ENCODE peak calls at places on chromosomes 12 and 14, in seven cellular contexts. I, J, G, C, F, R and P are unnamed samples.

GRCh38 chr12:46406352-46407027 is 33.9 kb upstream of the SLC38A2 start:
- DNase-seq in I (no peak), J (no peak), G (no peak), C (no peak), F (no peak), R (no peak), P (no peak)

GRCh38 chr12:54411398-54412241 is 7.4 kb downstream of the ITGA5 start:
- DNase-seq in I (no peak), J (no peak), G (peak; percentile 99), C (peak; percentile 99), F (no peak), R (no peak), P (peak; percentile 68)

GRCh38 chr12:269216-269615 is 6.6 kb upstream of the SLC6A13 start:
- DNase-seq in I (no peak), J (no peak), G (peak; percentile 27), C (no peak), F (no peak), R (no peak), P (no peak)

GRCh38 chr12:118981285-118982201 is at the start of gene SRRM4:
- DNase-seq in I (no peak), J (peak; percentile 92), G (no peak), C (no peak), F (no peak), R (no peak), P (no peak)

GRCh38 chr14:75439989-75440388 is 12.2 kb downstream of the JDP2 start:
- DNase-seq in I (no peak), J (no peak), G (no peak), C (no peak), F (no peak), R (no peak), P (no peak)

GRCh38 chr14:38404100-38404541 is 148.2 kb upstream of the CLEC14A start:
- DNase-seq in I (no peak), J (no peak), G (peak; percentile 96), C (no peak), F (no peak), R (no peak), P (no peak)

GRCh38 chr12:92538970-92539749 is 163.6 kb upstream of the PLEKHG7 start:
- DNase-seq in I (peak; percentile 61), J (no peak), G (peak; percentile 51), C (peak; percentile 83), F (no peak), R (no peak), P (no peak)

GRCh38 chr14:40599726-40600125 is 1007.0 kb upstream of the LRFN5 start:
- DNase-seq in I (no peak), J (no peak), G (no peak), C (no peak), F (no peak), R (no peak), P (no peak)

GRCh38 chr12:46160081-46160980 is 108.5 kb downstream of the SLC38A1 start:
- DNase-seq in I (no peak), J (peak; percentile 62), G (peak; percentile 82), C (no peak), F (no peak), R (no peak), P (no peak)

GRCh38 chr12:109535863-109536250 is 37.4 kb downstream of the MMAB start:
- DNase-seq in I (no peak), J (no peak), G (no peak), C (peak; percentile 45), F (no peak), R (no peak), P (no peak)

GRCh38 chr14:67618617-67619063 is 1.1 kb upstream of the ARG2 start:
- DNase-seq in I (no peak), J (peak; percentile 64), G (peak; percentile 82), C (peak; percentile 89), F (no peak), R (no peak), P (peak; percentile 16)

GRCh38 chr12:50398931-50399330 is 1.8 kb upstream of the LARP4 start:
- DNase-seq in I (no peak), J (no peak), G (no peak), C (no peak), F (no peak), R (no peak), P (no peak)

GRCh38 chr12:85829391-85829790 is 6.8 kb downstream of the RASSF9 start:
- DNase-seq in I (no peak), J (no peak), G (no peak), C (no peak), F (no peak), R (no peak), P (no peak)

GRCh38 chr14:68563256-68564131 is 229.4 kb downstream of the ZFP36L1 start:
- DNase-seq in I (peak; percentile 65), J (no peak), G (peak; percentile 78), C (no peak), F (no peak), R (no peak), P (no peak)

GRCh38 chr12:90275088-90275487 is 566.5 kb upstream of the ATP2B1 start:
- DNase-seq in I (no peak), J (no peak), G (no peak), C (no peak), F (no peak), R (no peak), P (no peak)

GRCh38 chr12:25364529-25365339 is 114.0 kb upstream of the KRAS start:
- DNase-seq in I (no peak), J (no peak), G (no peak), C (no peak), F (no peak), R (no peak), P (no peak)

GRCh38 chr14:51963164-51963733 is 26.1 kb upstream of the RTRAF start:
- DNase-seq in I (no peak), J (no peak), G (no peak), C (no peak), F (no peak), R (no peak), P (no peak)

GRCh38 chr14:33951183-33951840 is 438 bp upstream of the EGLN3 start:
- DNase-seq in I (no peak), J (peak; percentile 90), G (no peak), C (no peak), F (no peak), R (no peak), P (no peak)

GRCh38 chr14:63544641-63545234 is 1.6 kb upstream of the PPP2R5E start:
- DNase-seq in I (no peak), J (peak; percentile 26), G (peak; percentile 46), C (peak; percentile 59), F (no peak), R (no peak), P (no peak)

GRCh38 chr14:69291891-69292586 is 32.1 kb downstream of the GALNT16 start:
- DNase-seq in I (no peak), J (no peak), G (peak; percentile 46), C (no peak), F (no peak), R (no peak), P (no peak)

GRCh38 chr14:102590667-102591099 is 1.8 kb upstream of the RCOR1 start:
- DNase-seq in I (peak; percentile 52), J (no peak), G (peak; percentile 39), C (peak; percentile 86), F (no peak), R (no peak), P (no peak)

GRCh38 chr12:5870183-5870582 is 74.9 kb downstream of the ANO2 start:
- DNase-seq in I (no peak), J (no peak), G (no peak), C (no peak), F (no peak), R (no peak), P (no peak)

GRCh38 chr12:106107566-106107965 is 31.2 kb downstream of the NUAK1 start:
- DNase-seq in I (no peak), J (no peak), G (peak; percentile 70), C (peak; percentile 73), F (no peak), R (no peak), P (no peak)

GRCh38 chr14:76687611-76688372 is 73.5 kb upstream of the VASH1 start:
- DNase-seq in I (peak; percentile 70), J (peak; percentile 32), G (peak; percentile 18), C (no peak), F (no peak), R (no peak), P (no peak)

GRCh38 chr12:98741229-98741614 is 96.1 kb downstream of the APAF1 start:
- DNase-seq in I (no peak), J (no peak), G (no peak), C (peak; percentile 88), F (no peak), R (no peak), P (no peak)

GRCh38 chr14:59583755-59584154 is 7.1 kb upstream of the CCDC175 start:
- DNase-seq in I (no peak), J (no peak), G (peak; percentile 18), C (peak; percentile 56), F (no peak), R (no peak), P (no peak)

GRCh38 chr14:104718147-104718546 is 5.9 kb upstream of the ADSS1 start:
- DNase-seq in I (no peak), J (no peak), G (no peak), C (no peak), F (no peak), R (no peak), P (no peak)

GRCh38 chr14:60805881-60806569 is 71.5 kb downstream of the MNAT1 start:
- DNase-seq in I (no peak), J (no peak), G (peak; percentile 94), C (peak; percentile 42), F (no peak), R (no peak), P (no peak)

GRCh38 chr14:68705741-68706283 is 87.1 kb downstream of the ZFP36L1 start:
- DNase-seq in I (peak; percentile 38), J (no peak), G (no peak), C (no peak), F (no peak), R (no peak), P (no peak)

GRCh38 chr12:112973016-112973711 is 5.2 kb upstream of the OAS2 start:
- DNase-seq in I (no peak), J (no peak), G (no peak), C (no peak), F (no peak), R (no peak), P (no peak)

GRCh38 chr12:92357584-92358261 is 212.1 kb upstream of the BTG1 start:
- DNase-seq in I (no peak), J (no peak), G (no peak), C (no peak), F (no peak), R (no peak), P (no peak)

GRCh38 chr12:77685112-77685511 is 145.6 kb upstream of the NAV3 start:
- DNase-seq in I (peak; percentile 57), J (peak; percentile 70), G (peak; percentile 65), C (peak; percentile 68), F (no peak), R (no peak), P (no peak)

GRCh38 chr14:104268725-104269436 is 130.5 kb downstream of the KIF26A start:
- DNase-seq in I (peak; percentile 7), J (no peak), G (no peak), C (no peak), F (no peak), R (no peak), P (no peak)

GRCh38 chr14:103624860-103625259 is 4.2 kb upstream of the KLC1 start:
- DNase-seq in I (peak; percentile 48), J (no peak), G (peak; percentile 87), C (peak; percentile 94), F (no peak), R (no peak), P (no peak)

GRCh38 chr12:93868771-93869170 is 191.6 kb downstream of the CRADD start:
- DNase-seq in I (no peak), J (no peak), G (peak; percentile 67), C (no peak), F (no peak), R (no peak), P (no peak)

GRCh38 chr14:91177073-91177796 is 63.4 kb downstream of the DGLUCY start:
- DNase-seq in I (peak; percentile 62), J (peak; percentile 87), G (peak; percentile 74), C (peak; percentile 80), F (peak; percentile 30), R (peak; percentile 27), P (peak; percentile 64)

GRCh38 chr12:123762715-123763052 is 583 bp downstream of the DNAH10 start:
- DNase-seq in I (no peak), J (no peak), G (no peak), C (no peak), F (no peak), R (no peak), P (no peak)

GRCh38 chr14:30906752-30907658 is 32.6 kb downstream of the COCH start:
- DNase-seq in I (no peak), J (peak; percentile 7), G (peak; percentile 26), C (no peak), F (no peak), R (no peak), P (no peak)